ENCODE peak calls at places on chromosomes 1 and 21, in four cellular contexts. J is C1 segment of cervical spinal cord, M is body of pancreas, L is COR-L47. D is an unnamed sample.

GRCh38 chr1:29124366-29125236 is 898 bp upstream of the TMEM200B start:
- DNase-seq in J (no peak), M (peak), L (peak), D (peak)

GRCh38 chr1:33306561-33307493 is 14.1 kb downstream of the A3GALT2 start:
- DNase-seq in J (no peak), M (no peak), L (no peak), D (no peak)

GRCh38 chr1:151613275-151613867 is 1.5 kb downstream of the SNX27 start:
- DNase-seq in J (no peak), M (no peak), L (no peak), D (no peak)

GRCh38 chr1:78408830-78409229 is 81.9 kb upstream of the PTGFR start:
- DNase-seq in J (no peak), M (no peak), L (no peak), D (no peak)

GRCh38 chr1:20430355-20431290 is 55.4 kb downstream of the CAMK2N1 start:
- DNase-seq in J (no peak), M (peak), L (peak), D (no peak)

GRCh38 chr1:63665824-63666223 is 72.6 kb downstream of the PGM1 start:
- DNase-seq in J (no peak), M (no peak), L (no peak), D (no peak)

GRCh38 chr1:84851839-84852238 is 41.2 kb downstream of the LPAR3 start:
- DNase-seq in J (no peak), M (no peak), L (no peak), D (no peak)

GRCh38 chr1:20913242-20913641 is 126.1 kb upstream of the HP1BP3 start:
- DNase-seq in J (no peak), M (no peak), L (no peak), D (no peak)

GRCh38 chr21:43639470-43640178 is 19.7 kb downstream of the HSF2BP start:
- DNase-seq in J (no peak), M (no peak), L (no peak), D (no peak)

GRCh38 chr1:217188280-217189235 is 442.3 kb downstream of the GPATCH2 start:
- DNase-seq in J (no peak), M (no peak), L (peak), D (no peak)

GRCh38 chr1:193123751-193124150 is 1.9 kb downstream of the CDC73 start:
- DNase-seq in J (no peak), M (no peak), L (no peak), D (no peak)

GRCh38 chr1:206713910-206714312 is 29.2 kb downstream of the MAPKAPK2 start:
- DNase-seq in J (no peak), M (no peak), L (no peak), D (no peak)

GRCh38 chr1:182635871-182636270 is 31.7 kb upstream of the RGS16 start:
- DNase-seq in J (no peak), M (no peak), L (no peak), D (no peak)

GRCh38 chr1:156390409-156391144 is 21.6 kb downstream of the RHBG start:
- DNase-seq in J (no peak), M (no peak), L (no peak), D (no peak)

GRCh38 chr1:45490121-45490622 is 791 bp downstream of the TESK2 start:
- DNase-seq in J (no peak), M (no peak), L (no peak), D (no peak)

GRCh38 chr1:212482352-212483153 is 49.8 kb downstream of the NENF start:
- DNase-seq in J (no peak), M (no peak), L (no peak), D (no peak)

GRCh38 chr1:25556791-25557476 is 13.5 kb downstream of the LDLRAP1 start:
- DNase-seq in J (no peak), M (no peak), L (no peak), D (peak)

GRCh38 chr1:36816348-36816747 is 218.0 kb downstream of the GRIK3 start:
- DNase-seq in J (no peak), M (no peak), L (no peak), D (no peak)

GRCh38 chr21:38422067-38422466 is 76.2 kb downstream of the ERG start:
- DNase-seq in J (no peak), M (no peak), L (no peak), D (no peak)

GRCh38 chr1:36446261-36446660 is 4.0 kb downstream of the OSCP1 start:
- DNase-seq in J (no peak), M (no peak), L (peak), D (no peak)

GRCh38 chr1:1098656-1099425 is 17.0 kb downstream of the C1orf159 start:
- DNase-seq in J (no peak), M (no peak), L (no peak), D (no peak)

GRCh38 chr1:1013922-1014617 is 773 bp downstream of the ISG15 start:
- DNase-seq in J (no peak), M (no peak), L (no peak), D (no peak)

GRCh38 chr1:204578867-204579664 is 62.9 kb downstream of the MDM4 start:
- DNase-seq in J (no peak), M (peak), L (no peak), D (no peak)

GRCh38 chr1:172940170-172940855 is 110.4 kb downstream of the TNFSF18 start:
- DNase-seq in J (no peak), M (no peak), L (no peak), D (peak)

GRCh38 chr1:1937549-1938275 is 18.6 kb upstream of the TMEM52 start:
- DNase-seq in J (no peak), M (no peak), L (no peak), D (no peak)

GRCh38 chr1:6358144-6358624 is 35.4 kb downstream of the ACOT7 start:
- DNase-seq in J (no peak), M (no peak), L (no peak), D (no peak)

GRCh38 chr1:41161851-41162250 is 80.3 kb downstream of the SCMH1 start:
- DNase-seq in J (no peak), M (no peak), L (no peak), D (no peak)

GRCh38 chr1:235817101-235817725 is 49.5 kb downstream of the LYST start:
- DNase-seq in J (no peak), M (no peak), L (no peak), D (no peak)

GRCh38 chr1:150186789-150187559 is 37.3 kb downstream of the PLEKHO1 start:
- DNase-seq in J (no peak), M (no peak), L (peak), D (no peak)

GRCh38 chr1:185561629-185562028 is 172.6 kb upstream of the HMCN1 start:
- DNase-seq in J (no peak), M (no peak), L (no peak), D (no peak)

GRCh38 chr1:150987928-150988327 is 5.8 kb downstream of the ANXA9 start:
- DNase-seq in J (no peak), M (no peak), L (no peak), D (no peak)

GRCh38 chr1:57079454-57080157 is 113.8 kb upstream of the C8B start:
- DNase-seq in J (no peak), M (no peak), L (no peak), D (no peak)

GRCh38 chr1:39272027-39272790 is 67.7 kb downstream of the MACF1 start:
- DNase-seq in J (no peak), M (peak), L (peak), D (no peak)

GRCh38 chr1:39609618-39610331 is 29.7 kb downstream of the HEYL start:
- DNase-seq in J (no peak), M (no peak), L (peak), D (peak)

GRCh38 chr1:154941332-154941995 is 4.9 kb upstream of the PMVK start:
- DNase-seq in J (no peak), M (peak), L (no peak), D (peak)

GRCh38 chr1:211591980-211592493 is 13.1 kb upstream of the SLC30A1 start:
- DNase-seq in J (no peak), M (no peak), L (no peak), D (no peak)

GRCh38 chr1:185674201-185674600 is 60.0 kb upstream of the HMCN1 start:
- DNase-seq in J (no peak), M (no peak), L (no peak), D (no peak)

GRCh38 chr1:19480282-19480681 is 5.1 kb downstream of the CAPZB start:
- DNase-seq in J (no peak), M (no peak), L (no peak), D (no peak)

GRCh38 chr1:173400387-173400995 is 76.6 kb upstream of the PRDX6 start:
- DNase-seq in J (no peak), M (no peak), L (no peak), D (no peak)

D was measured in mucosa of gallbladder.